ENCODE peak calls at places on chromosomes 12 and 14, in seven cellular contexts. One of them, this sample, is unnamed.

GRCh38 chr12:68011882-68012207 is 22.6 kb downstream of the IFNG-AS1 start:
- DNase-seq in AG04449: peak
- DNase-seq in GOT3: no peak
- DNase-seq in type B pancreatic cell: no peak
- DNase-seq in GM23338: peak
- DNase-seq in activated CD4-positive, alpha-beta T cell treated with anti-CD3 and anti-CD28 coated beads for 4 hours: no peak
- DNase-seq in Right ventricle myocardium superior: no peak
- DNase-seq in this sample: no peak

GRCh38 chr12:57389033-57389432 is 41.8 kb downstream of the R3HDM2 start:
- DNase-seq in AG04449: peak
- DNase-seq in GOT3: no peak
- DNase-seq in type B pancreatic cell: no peak
- DNase-seq in GM23338: no peak
- DNase-seq in activated CD4-positive, alpha-beta T cell treated with anti-CD3 and anti-CD28 coated beads for 4 hours: no peak
- DNase-seq in Right ventricle myocardium superior: no peak
- DNase-seq in this sample: no peak

GRCh38 chr14:91113829-91114078 is at the start of gene DGLUCY:
- DNase-seq in AG04449: no peak
- DNase-seq in GOT3: no peak
- DNase-seq in type B pancreatic cell: no peak
- DNase-seq in GM23338: no peak
- DNase-seq in activated CD4-positive, alpha-beta T cell treated with anti-CD3 and anti-CD28 coated beads for 4 hours: no peak
- DNase-seq in Right ventricle myocardium superior: peak
- DNase-seq in this sample: peak

GRCh38 chr12:111393700-111394275 is 11.9 kb upstream of the SH2B3 start:
- DNase-seq in AG04449: no peak
- DNase-seq in GOT3: no peak
- DNase-seq in type B pancreatic cell: no peak
- DNase-seq in GM23338: no peak
- DNase-seq in activated CD4-positive, alpha-beta T cell treated with anti-CD3 and anti-CD28 coated beads for 4 hours: no peak
- DNase-seq in Right ventricle myocardium superior: peak
- DNase-seq in this sample: peak

GRCh38 chr12:3436496-3437060 is 54.4 kb upstream of the PRMT8 start:
- DNase-seq in AG04449: no peak
- DNase-seq in GOT3: no peak
- DNase-seq in type B pancreatic cell: no peak
- DNase-seq in GM23338: no peak
- DNase-seq in activated CD4-positive, alpha-beta T cell treated with anti-CD3 and anti-CD28 coated beads for 4 hours: no peak
- DNase-seq in Right ventricle myocardium superior: no peak
- DNase-seq in this sample: no peak

GRCh38 chr14:32192712-32193373 is 9.0 kb upstream of the RNU6-7 start:
- DNase-seq in AG04449: no peak
- DNase-seq in GOT3: no peak
- DNase-seq in type B pancreatic cell: no peak
- DNase-seq in GM23338: peak
- DNase-seq in activated CD4-positive, alpha-beta T cell treated with anti-CD3 and anti-CD28 coated beads for 4 hours: no peak
- DNase-seq in Right ventricle myocardium superior: no peak
- DNase-seq in this sample: no peak

GRCh38 chr14:67553547-67553946 is 20.5 kb downstream of the PLEKHH1 start:
- DNase-seq in AG04449: no peak
- DNase-seq in GOT3: no peak
- DNase-seq in type B pancreatic cell: no peak
- DNase-seq in GM23338: no peak
- DNase-seq in activated CD4-positive, alpha-beta T cell treated with anti-CD3 and anti-CD28 coated beads for 4 hours: no peak
- DNase-seq in Right ventricle myocardium superior: no peak
- DNase-seq in this sample: no peak

GRCh38 chr12:9883175-9883574 is 1.9 kb downstream of the KLRF2 start:
- DNase-seq in AG04449: no peak
- DNase-seq in GOT3: no peak
- DNase-seq in type B pancreatic cell: no peak
- DNase-seq in GM23338: no peak
- DNase-seq in activated CD4-positive, alpha-beta T cell treated with anti-CD3 and anti-CD28 coated beads for 4 hours: no peak
- DNase-seq in Right ventricle myocardium superior: no peak
- DNase-seq in this sample: no peak

GRCh38 chr12:25653487-25654175 is 100.5 kb upstream of the LMNTD1 start:
- DNase-seq in AG04449: no peak
- DNase-seq in GOT3: no peak
- DNase-seq in type B pancreatic cell: no peak
- DNase-seq in GM23338: no peak
- DNase-seq in activated CD4-positive, alpha-beta T cell treated with anti-CD3 and anti-CD28 coated beads for 4 hours: no peak
- DNase-seq in Right ventricle myocardium superior: peak
- DNase-seq in this sample: no peak

GRCh38 chr14:23320584-23321571 is at the start of gene PABPN1:
- DNase-seq in AG04449: peak
- DNase-seq in GOT3: peak
- DNase-seq in type B pancreatic cell: peak
- DNase-seq in GM23338: peak
- DNase-seq in activated CD4-positive, alpha-beta T cell treated with anti-CD3 and anti-CD28 coated beads for 4 hours: peak
- DNase-seq in Right ventricle myocardium superior: peak
- DNase-seq in this sample: peak

GRCh38 chr12:110109037-110109836 is 14.9 kb upstream of the IFT81 start:
- DNase-seq in AG04449: peak
- DNase-seq in GOT3: peak
- DNase-seq in type B pancreatic cell: no peak
- DNase-seq in GM23338: peak
- DNase-seq in activated CD4-positive, alpha-beta T cell treated with anti-CD3 and anti-CD28 coated beads for 4 hours: no peak
- DNase-seq in Right ventricle myocardium superior: peak
- DNase-seq in this sample: peak

GRCh38 chr12:56836317-56836716 is 73.2 kb downstream of the HSD17B6 start:
- DNase-seq in AG04449: no peak
- DNase-seq in GOT3: no peak
- DNase-seq in type B pancreatic cell: no peak
- DNase-seq in GM23338: no peak
- DNase-seq in activated CD4-positive, alpha-beta T cell treated with anti-CD3 and anti-CD28 coated beads for 4 hours: no peak
- DNase-seq in Right ventricle myocardium superior: no peak
- DNase-seq in this sample: no peak

GRCh38 chr14:96208739-96209138 is 4.1 kb downstream of the BDKRB2 start:
- DNase-seq in AG04449: no peak
- DNase-seq in GOT3: no peak
- DNase-seq in type B pancreatic cell: no peak
- DNase-seq in GM23338: no peak
- DNase-seq in activated CD4-positive, alpha-beta T cell treated with anti-CD3 and anti-CD28 coated beads for 4 hours: no peak
- DNase-seq in Right ventricle myocardium superior: no peak
- DNase-seq in this sample: no peak

GRCh38 chr14:20498622-20499021 is 6.7 kb upstream of the RNASE10 start:
- DNase-seq in AG04449: no peak
- DNase-seq in GOT3: no peak
- DNase-seq in type B pancreatic cell: no peak
- DNase-seq in GM23338: no peak
- DNase-seq in activated CD4-positive, alpha-beta T cell treated with anti-CD3 and anti-CD28 coated beads for 4 hours: no peak
- DNase-seq in Right ventricle myocardium superior: no peak
- DNase-seq in this sample: no peak

GRCh38 chr12:11577658-11578260 is 71.7 kb upstream of the ETV6 start:
- DNase-seq in AG04449: no peak
- DNase-seq in GOT3: no peak
- DNase-seq in type B pancreatic cell: no peak
- DNase-seq in GM23338: peak
- DNase-seq in activated CD4-positive, alpha-beta T cell treated with anti-CD3 and anti-CD28 coated beads for 4 hours: no peak
- DNase-seq in Right ventricle myocardium superior: no peak
- DNase-seq in this sample: no peak

GRCh38 chr12:118107694-118108093 is 3.9 kb upstream of the VSIG10 start:
- DNase-seq in AG04449: no peak
- DNase-seq in GOT3: no peak
- DNase-seq in type B pancreatic cell: no peak
- DNase-seq in GM23338: no peak
- DNase-seq in activated CD4-positive, alpha-beta T cell treated with anti-CD3 and anti-CD28 coated beads for 4 hours: no peak
- DNase-seq in Right ventricle myocardium superior: no peak
- DNase-seq in this sample: no peak

GRCh38 chr14:58815046-58815701 is 177.4 kb downstream of the DACT1 start:
- DNase-seq in AG04449: no peak
- DNase-seq in GOT3: no peak
- DNase-seq in type B pancreatic cell: no peak
- DNase-seq in GM23338: no peak
- DNase-seq in activated CD4-positive, alpha-beta T cell treated with anti-CD3 and anti-CD28 coated beads for 4 hours: no peak
- DNase-seq in Right ventricle myocardium superior: no peak
- DNase-seq in this sample: no peak

GRCh38 chr14:68214431-68214830 is 394.9 kb downstream of the RAD51B start:
- DNase-seq in AG04449: no peak
- DNase-seq in GOT3: no peak
- DNase-seq in type B pancreatic cell: no peak
- DNase-seq in GM23338: no peak
- DNase-seq in activated CD4-positive, alpha-beta T cell treated with anti-CD3 and anti-CD28 coated beads for 4 hours: no peak
- DNase-seq in Right ventricle myocardium superior: no peak
- DNase-seq in this sample: no peak

GRCh38 chr12:127881371-127882140 is 385.4 kb upstream of the TMEM132C start:
- DNase-seq in AG04449: peak
- DNase-seq in GOT3: no peak
- DNase-seq in type B pancreatic cell: no peak
- DNase-seq in GM23338: no peak
- DNase-seq in activated CD4-positive, alpha-beta T cell treated with anti-CD3 and anti-CD28 coated beads for 4 hours: no peak
- DNase-seq in Right ventricle myocardium superior: no peak
- DNase-seq in this sample: no peak

GRCh38 chr12:92128612-92129011 is 17.0 kb downstream of the BTG1 start:
- DNase-seq in AG04449: no peak
- DNase-seq in GOT3: no peak
- DNase-seq in type B pancreatic cell: no peak
- DNase-seq in GM23338: no peak
- DNase-seq in activated CD4-positive, alpha-beta T cell treated with anti-CD3 and anti-CD28 coated beads for 4 hours: no peak
- DNase-seq in Right ventricle myocardium superior: no peak
- DNase-seq in this sample: no peak

GRCh38 chr12:33423706-33424105 is 15.9 kb downstream of the SYT10 start:
- DNase-seq in AG04449: no peak
- DNase-seq in GOT3: no peak
- DNase-seq in type B pancreatic cell: no peak
- DNase-seq in GM23338: no peak
- DNase-seq in activated CD4-positive, alpha-beta T cell treated with anti-CD3 and anti-CD28 coated beads for 4 hours: no peak
- DNase-seq in Right ventricle myocardium superior: no peak
- DNase-seq in this sample: no peak

GRCh38 chr14:51554339-51554920 is 97.3 kb upstream of the FRMD6 start:
- DNase-seq in AG04449: peak
- DNase-seq in GOT3: no peak
- DNase-seq in type B pancreatic cell: no peak
- DNase-seq in GM23338: no peak
- DNase-seq in activated CD4-positive, alpha-beta T cell treated with anti-CD3 and anti-CD28 coated beads for 4 hours: no peak
- DNase-seq in Right ventricle myocardium superior: no peak
- DNase-seq in this sample: no peak

GRCh38 chr14:104933721-104934379 is 9.2 kb downstream of the PLD4 start:
- DNase-seq in AG04449: no peak
- DNase-seq in GOT3: no peak
- DNase-seq in type B pancreatic cell: no peak
- DNase-seq in GM23338: peak
- DNase-seq in activated CD4-positive, alpha-beta T cell treated with anti-CD3 and anti-CD28 coated beads for 4 hours: no peak
- DNase-seq in Right ventricle myocardium superior: peak
- DNase-seq in this sample: no peak

GRCh38 chr12:6358886-6359285 is 16.5 kb downstream of the SCNN1A start:
- DNase-seq in AG04449: no peak
- DNase-seq in GOT3: no peak
- DNase-seq in type B pancreatic cell: no peak
- DNase-seq in GM23338: no peak
- DNase-seq in activated CD4-positive, alpha-beta T cell treated with anti-CD3 and anti-CD28 coated beads for 4 hours: no peak
- DNase-seq in Right ventricle myocardium superior: no peak
- DNase-seq in this sample: no peak

GRCh38 chr14:100121643-100122480 is 37.6 kb downstream of the DEGS2 start:
- DNase-seq in AG04449: no peak
- DNase-seq in GOT3: no peak
- DNase-seq in type B pancreatic cell: no peak
- DNase-seq in GM23338: no peak
- DNase-seq in activated CD4-positive, alpha-beta T cell treated with anti-CD3 and anti-CD28 coated beads for 4 hours: no peak
- DNase-seq in Right ventricle myocardium superior: no peak
- DNase-seq in this sample: no peak

GRCh38 chr12:121219353-121219986 is 9.5 kb downstream of the P2RX4 start:
- DNase-seq in AG04449: no peak
- DNase-seq in GOT3: no peak
- DNase-seq in type B pancreatic cell: no peak
- DNase-seq in GM23338: no peak
- DNase-seq in activated CD4-positive, alpha-beta T cell treated with anti-CD3 and anti-CD28 coated beads for 4 hours: no peak
- DNase-seq in Right ventricle myocardium superior: no peak
- DNase-seq in this sample: no peak

GRCh38 chr12:2643736-2644135 is 151.0 kb upstream of the FKBP4 start:
- DNase-seq in AG04449: no peak
- DNase-seq in GOT3: no peak
- DNase-seq in type B pancreatic cell: no peak
- DNase-seq in GM23338: no peak
- DNase-seq in activated CD4-positive, alpha-beta T cell treated with anti-CD3 and anti-CD28 coated beads for 4 hours: no peak
- DNase-seq in Right ventricle myocardium superior: no peak
- DNase-seq in this sample: no peak

GRCh38 chr12:122836027-122836921 is 1.0 kb downstream of the HIP1R start:
- DNase-seq in AG04449: no peak
- DNase-seq in GOT3: no peak
- DNase-seq in type B pancreatic cell: no peak
- DNase-seq in GM23338: peak
- DNase-seq in activated CD4-positive, alpha-beta T cell treated with anti-CD3 and anti-CD28 coated beads for 4 hours: peak
- DNase-seq in Right ventricle myocardium superior: peak
- DNase-seq in this sample: no peak

GRCh38 chr12:13000935-13001724 is 1.1 kb upstream of the HEBP1 start:
- DNase-seq in AG04449: no peak
- DNase-seq in GOT3: peak
- DNase-seq in type B pancreatic cell: peak
- DNase-seq in GM23338: peak
- DNase-seq in activated CD4-positive, alpha-beta T cell treated with anti-CD3 and anti-CD28 coated beads for 4 hours: peak
- DNase-seq in Right ventricle myocardium superior: peak
- DNase-seq in this sample: no peak

GRCh38 chr12:89882051-89882450 is 173.4 kb upstream of the ATP2B1 start:
- DNase-seq in AG04449: peak
- DNase-seq in GOT3: no peak
- DNase-seq in type B pancreatic cell: no peak
- DNase-seq in GM23338: no peak
- DNase-seq in activated CD4-positive, alpha-beta T cell treated with anti-CD3 and anti-CD28 coated beads for 4 hours: no peak
- DNase-seq in Right ventricle myocardium superior: no peak
- DNase-seq in this sample: no peak

GRCh38 chr12:13288937-13289643 is 92.6 kb downstream of the EMP1 start:
- DNase-seq in AG04449: no peak
- DNase-seq in GOT3: no peak
- DNase-seq in type B pancreatic cell: no peak
- DNase-seq in GM23338: no peak
- DNase-seq in activated CD4-positive, alpha-beta T cell treated with anti-CD3 and anti-CD28 coated beads for 4 hours: no peak
- DNase-seq in Right ventricle myocardium superior: no peak
- DNase-seq in this sample: no peak

This sample was measured in esophagus muscularis mucosa.